ENCODE peak calls at places on chromosomes 2 and 18, in five cellular contexts. K, R, Z, W and J are unnamed samples.
A peak's percentile ranks its signal among the peaks of the same experiment; 100 is the strongest.

GRCh38 chr2:182182436-182182835 is 196.8 kb downstream of the PPP1R1C start:
- DNase-seq in W (no peak), Z (peak; percentile 68), R (no peak), K (no peak), J (no peak)

GRCh38 chr2:236745420-236746210 is 176.0 kb downstream of the ACKR3 start:
- DNase-seq in K (no peak), Z (peak; percentile 93), R (no peak), W (no peak), J (no peak)

GRCh38 chr2:191166756-191167445 is 16.1 kb upstream of the STAT4 start:
- DNase-seq in R (no peak), W (no peak), Z (no peak), K (no peak), J (no peak)

GRCh38 chr18:10946058-10946457 is 203.3 kb downstream of the PIEZO2 start:
- DNase-seq in Z (no peak), R (no peak), W (no peak), K (no peak), J (no peak)

GRCh38 chr2:203623104-203623503 is 83.3 kb upstream of the CD28 start:
- DNase-seq in W (no peak), R (no peak), K (no peak), Z (peak; percentile 95), J (no peak)

GRCh38 chr2:16570516-16570915 is 95.1 kb downstream of the CYRIA start:
- DNase-seq in R (no peak), Z (no peak), W (no peak), K (no peak), J (no peak)

GRCh38 chr2:30371772-30372373 is 75.2 kb upstream of the LCLAT1 start:
- DNase-seq in R (no peak), Z (no peak), K (no peak), W (no peak), J (no peak)

GRCh38 chr2:240954436-240955305 is 43.7 kb upstream of the SNED1 start:
- DNase-seq in R (no peak), Z (no peak), K (no peak), W (no peak), J (no peak)

GRCh38 chr18:43665239-43665788 is 388.0 kb upstream of the SYT4 start:
- DNase-seq in Z (peak; percentile 91), R (no peak), W (no peak), K (no peak), J (no peak)

GRCh38 chr2:164205347-164205746 is 415.9 kb downstream of the GRB14 start:
- DNase-seq in K (no peak), R (no peak), W (no peak), Z (peak; percentile 82), J (no peak)

GRCh38 chr2:213411582-213412289 is 127.5 kb downstream of the SPAG16 start:
- DNase-seq in Z (no peak), K (no peak), R (no peak), W (no peak), J (peak; percentile 65)

GRCh38 chr2:190781604-190782198 is 98.9 kb upstream of the GLS start:
- DNase-seq in W (peak; percentile 38), Z (peak; percentile 72), K (peak; percentile 25), R (peak; percentile 24), J (peak; percentile 71)

GRCh38 chr2:216695401-216695821 is at the start of gene IGFBP5:
- DNase-seq in K (no peak), W (peak; percentile 92), R (no peak), Z (peak; percentile 89), J (peak; percentile 89)

GRCh38 chr2:15560404-15560987 is 638 bp downstream of the NBAS start:
- DNase-seq in K (no peak), R (peak; percentile 1), Z (peak; percentile 39), W (peak; percentile 25), J (peak; percentile 36)

GRCh38 chr2:29010946-29011649 is 30.0 kb downstream of the TOGARAM2 start:
- DNase-seq in Z (peak; percentile 74), K (no peak), R (peak; percentile 36), W (peak; percentile 44), J (no peak)

GRCh38 chr2:174914894-174915760 is 90.1 kb downstream of the CHN1 start:
- DNase-seq in W (peak; percentile 61), R (no peak), K (no peak), Z (no peak), J (peak; percentile 86)

GRCh38 chr2:113180131-113180946 is 6.6 kb downstream of the PSD4 start:
- DNase-seq in K (no peak), Z (no peak), R (no peak), W (no peak), J (no peak)